ENCODE peak calls at places on chromosomes 2 and 18, in eight cellular contexts. B is A172; U is G401; W is stimulated activated naive CD8-positive, alpha-beta T cell treated with anti-CD3 and anti-CD28 coated beads, Interleukin-15, Interleukin-2, amounts not matched to agents 100 U/mL and 50 U/mL, for 24 hours; O is activated naive CD4-positive, alpha-beta T cell; X is stimulated activated CD4-positive, alpha-beta T cell treated with anti-CD3 and anti-CD28 coated beads, Interleukin-1b, Interleukin-23, amount 100 ng/mL, for 1 hour; A is mesendoderm; L is effector memory CD8-positive, alpha-beta T cell. Z is an unnamed sample.

GRCh38 chr2:83531211-83531610 is 927.9 kb downstream of the SUCLG1 start:
- DNase-seq in A (peak; percentile 2), X (no peak), O (no peak), B (no peak), L (no peak), W (no peak), U (no peak), Z (no peak)

GRCh38 chr2:33023732-33024301 is 77.1 kb downstream of the LTBP1 start:
- DNase-seq in L (no peak), W (no peak), U (no peak), A (no peak), X (no peak), B (no peak), O (no peak), Z (no peak)

GRCh38 chr2:227630322-227630721 is 13.0 kb downstream of the SCYGR4 start:
- DNase-seq in B (no peak), X (no peak), O (no peak), L (no peak), W (no peak), U (no peak), A (no peak), Z (no peak)

GRCh38 chr2:36438454-36438977 is 82.9 kb downstream of the CRIM1 start:
- DNase-seq in B (peak; percentile 95), X (no peak), O (no peak), W (no peak), A (peak; percentile 47), U (no peak), L (no peak), Z (no peak)

GRCh38 chr2:203934711-203935438 is 1.7 kb upstream of the ICOS start:
- DNase-seq in W (no peak), U (no peak), B (no peak), O (no peak), L (no peak), A (no peak), X (no peak), Z (no peak)

GRCh38 chr2:132585982-132586608 is 83.9 kb downstream of the LYPD1 start:
- DNase-seq in B (no peak), A (no peak), U (peak; percentile 8), L (no peak), X (no peak), W (no peak), O (no peak), Z (no peak)

GRCh38 chr2:239339241-239339640 is 61.6 kb downstream of the HDAC4 start:
- DNase-seq in W (no peak), X (no peak), B (no peak), A (no peak), U (no peak), L (no peak), O (no peak), Z (no peak)

GRCh38 chr18:25560369-25560768 is 208.4 kb upstream of the ZNF521 start:
- DNase-seq in A (no peak), L (no peak), O (no peak), X (no peak), B (no peak), W (no peak), U (no peak), Z (no peak)

GRCh38 chr2:233369897-233370758 is 15.8 kb downstream of the DGKD start:
- DNase-seq in B (no peak), L (no peak), A (no peak), O (no peak), W (no peak), X (no peak), U (no peak), Z (no peak)

GRCh38 chr2:46034535-46034934 is 262.7 kb upstream of the EPAS1 start:
- DNase-seq in X (no peak), L (no peak), U (no peak), W (no peak), O (no peak), A (no peak), B (peak; percentile 30), Z (no peak)

GRCh38 chr2:1045109-1045508 is 94.5 kb downstream of the SNTG2 start:
- DNase-seq in W (no peak), U (no peak), A (no peak), O (no peak), L (no peak), X (no peak), B (no peak), Z (no peak)

GRCh38 chr2:95017308-95017630 is 8.2 kb upstream of the MAL start:
- DNase-seq in B (no peak), U (no peak), A (no peak), X (no peak), O (no peak), W (no peak), L (no peak), Z (no peak)

GRCh38 chr2:143903172-143903856 is 616.6 kb downstream of the ZEB2 start:
- DNase-seq in B (no peak), U (no peak), L (no peak), X (no peak), O (no peak), A (no peak), W (no peak), Z (no peak)

GRCh38 chr2:218745559-218746469 is 35.2 kb downstream of the TTLL4 start:
- DNase-seq in U (peak; percentile 55), B (no peak), O (no peak), L (no peak), A (no peak), X (no peak), W (no peak), Z (no peak)

GRCh38 chr2:159454185-159454584 is 162.2 kb downstream of the BAZ2B start:
- DNase-seq in O (no peak), W (no peak), B (no peak), X (no peak), U (no peak), L (no peak), A (no peak), Z (no peak)

GRCh38 chr2:119475225-119475856 is 43.7 kb downstream of the TMEM37 start:
- DNase-seq in W (no peak), O (no peak), X (no peak), U (no peak), B (no peak), L (no peak), A (peak; percentile 77), Z (peak; percentile 15)

GRCh38 chr18:44716697-44717163 is 36.0 kb downstream of the SETBP1 start:
- DNase-seq in L (no peak), B (no peak), U (no peak), O (no peak), A (no peak), W (peak; percentile 22), X (no peak), Z (no peak)

GRCh38 chr18:11095674-11096293 is 53.6 kb downstream of the PIEZO2 start:
- DNase-seq in X (no peak), W (no peak), B (no peak), O (no peak), L (no peak), U (no peak), A (no peak), Z (no peak)

GRCh38 chr2:207792244-207792785 is 22.6 kb upstream of the FZD5 start:
- DNase-seq in X (no peak), O (no peak), U (no peak), W (no peak), L (no peak), A (peak; percentile 85), B (peak; percentile 82), Z (no peak)

GRCh38 chr2:134401081-134401497 is 147.2 kb downstream of the MGAT5 start:
- DNase-seq in L (no peak), X (no peak), A (no peak), U (no peak), B (no peak), W (no peak), O (no peak), Z (no peak)

GRCh38 chr2:217729426-217730058 is 273.3 kb downstream of the TNS1 start:
- DNase-seq in B (no peak), O (no peak), A (no peak), U (peak; percentile 74), W (no peak), X (no peak), L (no peak), Z (no peak)

GRCh38 chr2:65161551-65162100 is 31.7 kb upstream of the RAB1A start:
- DNase-seq in X (no peak), U (no peak), W (no peak), L (no peak), B (no peak), O (no peak), A (peak; percentile 32), Z (no peak)

GRCh38 chr18:48539406-48540328 is 836 bp downstream of the CTIF start:
- DNase-seq in W (peak; percentile 26), O (no peak), A (peak; percentile 81), X (no peak), U (peak; percentile 50), B (no peak), L (no peak), Z (peak; percentile 89)

GRCh38 chr2:32918774-32919173 is 28.0 kb upstream of the LTBP1 start:
- DNase-seq in A (no peak), W (no peak), U (no peak), O (no peak), X (no peak), L (no peak), B (no peak), Z (no peak)

GRCh38 chr2:54504866-54505265 is 48.7 kb downstream of the SPTBN1 start:
- DNase-seq in O (no peak), X (no peak), U (no peak), W (no peak), B (no peak), A (no peak), L (no peak), Z (no peak)

GRCh38 chr18:74994502-74995403 is 214.2 kb downstream of the PTGR3 start:
- DNase-seq in W (peak; percentile 15), L (peak; percentile 9), U (no peak), X (no peak), O (no peak), A (peak; percentile 71), B (peak; percentile 8), Z (no peak)

GRCh38 chr2:65626831-65627230 is 194.4 kb upstream of the SPRED2 start:
- DNase-seq in O (no peak), A (no peak), X (no peak), L (no peak), U (no peak), B (no peak), W (no peak), Z (no peak)

GRCh38 chr2:2044658-2045057 is 286.4 kb downstream of the MYT1L start:
- DNase-seq in O (no peak), A (no peak), U (peak; percentile 88), L (no peak), X (no peak), W (no peak), B (no peak), Z (no peak)